ENCODE peak calls at places on chromosomes 11 and 22, in nine cellular contexts. P is HepG2, G is GM12892, K is endothelial cell of umbilical vein, B is sigmoid colon, A is transverse colon, J is suprapubic skin, O is stomach, N is HCT116. T is an unnamed sample.

GRCh38 chr22:32005453-32005852 is 37.6 kb upstream of the SLC5A1 start:
- DNase-seq in P (no peak), G (no peak), K (no peak), B (no peak), A (no peak), J (no peak), O (no peak), N (no peak), T (no peak)

GRCh38 chr11:134014502-134014901 is 54.4 kb upstream of the JAM3 start:
- DNase-seq in P (no peak), G (no peak), K (no peak), B (no peak), A (no peak), J (no peak), O (no peak), N (no peak), T (no peak)

GRCh38 chr11:68565768-68566167 is 105.2 kb downstream of the PPP6R3 start:
- DNase-seq in P (no peak), G (no peak), K (no peak), B (no peak), A (no peak), J (no peak), O (no peak), N (no peak), T (no peak)

GRCh38 chr11:69662806-69663205 is 12.3 kb downstream of the LTO1 start:
- DNase-seq in P (no peak), G (no peak), K (no peak), B (peak), A (no peak), J (peak), O (no peak), N (no peak), T (no peak)

GRCh38 chr11:65899356-65900124 is 648 bp downstream of the FOSL1 start:
- DNase-seq in P (peak), G (no peak), K (peak), B (peak), A (peak), J (peak), O (peak), N (no peak), T (no peak)

GRCh38 chr11:74417379-74417804 is 19.2 kb upstream of the PGM2L1 start:
- DNase-seq in P (no peak), G (no peak), K (no peak), B (no peak), A (no peak), J (no peak), O (no peak), N (no peak), T (peak)

GRCh38 chr11:70551323-70552166 is 153.2 kb downstream of the CTTN start:
- DNase-seq in P (no peak), G (no peak), K (no peak), B (no peak), A (no peak), J (no peak), O (no peak), N (no peak), T (no peak)

GRCh38 chr11:17730608-17731462 is 3.7 kb upstream of the KCNC1 start:
- DNase-seq in P (peak), G (peak), K (peak), B (peak), A (peak), J (peak), O (peak), N (peak), T (peak)

GRCh38 chr11:134045799-134046635 is 22.9 kb upstream of the JAM3 start:
- DNase-seq in P (no peak), G (no peak), K (no peak), B (peak), A (no peak), J (peak), O (no peak), N (no peak), T (no peak)

GRCh38 chr11:43358308-43358669 is 431 bp upstream of the TTC17 start:
- DNase-seq in P (no peak), G (no peak), K (no peak), B (no peak), A (no peak), J (no peak), O (no peak), N (no peak), T (no peak)

GRCh38 chr22:35961480-35961902 is 67.1 kb downstream of the RBFOX2 start:
- DNase-seq in P (no peak), G (no peak), K (peak), B (peak), A (no peak), J (peak), O (no peak), N (no peak), T (no peak)

GRCh38 chr11:43508511-43508918 is 149.8 kb downstream of the TTC17 start:
- DNase-seq in P (no peak), G (no peak), K (no peak), B (no peak), A (peak), J (no peak), O (no peak), N (no peak), T (no peak)

GRCh38 chr11:116730568-116730967 is 42.2 kb downstream of the BUD13 start:
- DNase-seq in P (no peak), G (no peak), K (no peak), B (no peak), A (no peak), J (peak), O (peak), N (no peak), T (no peak)

GRCh38 chr11:57499983-57500461 is 15.5 kb downstream of the SLC43A1 start:
- DNase-seq in P (no peak), G (no peak), K (no peak), B (no peak), A (no peak), J (no peak), O (no peak), N (no peak), T (no peak)

GRCh38 chr22:38461057-38461413 is 6.0 kb upstream of the KCNJ4 start:
- DNase-seq in P (no peak), G (no peak), K (no peak), B (no peak), A (no peak), J (no peak), O (no peak), N (no peak), T (no peak)

GRCh38 chr22:26798433-26799065 is 141.2 kb downstream of the MIAT start:
- DNase-seq in P (no peak), G (no peak), K (no peak), B (no peak), A (peak), J (no peak), O (no peak), N (no peak), T (peak)

GRCh38 chr22:41526802-41527799 is 17.2 kb downstream of the POLR3H start:
- DNase-seq in P (no peak), G (peak), K (no peak), B (peak), A (peak), J (no peak), O (peak), N (no peak), T (no peak)

GRCh38 chr11:127338380-127339259 is 338.1 kb upstream of the KIRREL3 start:
- DNase-seq in P (no peak), G (no peak), K (no peak), B (no peak), A (no peak), J (no peak), O (no peak), N (no peak), T (no peak)

GRCh38 chr11:40877256-40877655 is 582.2 kb downstream of the LRRC4C start:
- DNase-seq in P (peak), G (no peak), K (no peak), B (no peak), A (no peak), J (no peak), O (no peak), N (no peak), T (no peak)

GRCh38 chr22:32618461-32619140 is 144.0 kb downstream of the FBXO7 start:
- DNase-seq in P (no peak), G (no peak), K (no peak), B (peak), A (peak), J (no peak), O (no peak), N (no peak), T (peak)

GRCh38 chr11:129434641-129435498 is 59.2 kb downstream of the BARX2 start:
- DNase-seq in P (no peak), G (no peak), K (no peak), B (no peak), A (no peak), J (no peak), O (no peak), N (no peak), T (no peak)

GRCh38 chr22:23278883-23279675 is 98.8 kb downstream of the BCR start:
- DNase-seq in P (no peak), G (no peak), K (peak), B (no peak), A (peak), J (no peak), O (peak), N (no peak), T (peak)

GRCh38 chr11:75768112-75768908 is at the start of gene DGAT2:
- DNase-seq in P (peak), G (peak), K (peak), B (peak), A (peak), J (no peak), O (peak), N (peak), T (peak)
- TF ChIP-seq POLR2A in P (peak), G (peak), K (no peak), B (no peak), A (no peak), J (no peak), O (no peak), N (no peak), T (peak)

GRCh38 chr11:64864473-64865285 is 13.7 kb downstream of the EHD1 start:
- DNase-seq in P (no peak), G (no peak), K (peak), B (peak), A (peak), J (no peak), O (no peak), N (no peak), T (peak)
- TF ChIP-seq POLR2AphosphoS5 in P (no peak), G (peak), K (no peak), B (peak), A (no peak), J (no peak), O (peak), N (no peak), T (peak)

GRCh38 chr11:64266339-64266738 is 15.0 kb downstream of the PLCB3 start:
- DNase-seq in P (no peak), G (no peak), K (no peak), B (no peak), A (no peak), J (no peak), O (no peak), N (no peak), T (no peak)

GRCh38 chr11:64267207-64267945 is 16.0 kb downstream of the PLCB3 start:
- DNase-seq in P (no peak), G (no peak), K (no peak), B (no peak), A (no peak), J (no peak), O (no peak), N (no peak), T (no peak)

GRCh38 chr11:64268687-64269379 is 15.6 kb downstream of the BAD start:
- DNase-seq in P (peak), G (no peak), K (peak), B (peak), A (peak), J (no peak), O (peak), N (no peak), T (no peak)

GRCh38 chr11:64269380-64270234 is 14.9 kb downstream of the BAD start:
- DNase-seq in P (peak), G (peak), K (peak), B (peak), A (peak), J (peak), O (peak), N (peak), T (peak)

DNA sequence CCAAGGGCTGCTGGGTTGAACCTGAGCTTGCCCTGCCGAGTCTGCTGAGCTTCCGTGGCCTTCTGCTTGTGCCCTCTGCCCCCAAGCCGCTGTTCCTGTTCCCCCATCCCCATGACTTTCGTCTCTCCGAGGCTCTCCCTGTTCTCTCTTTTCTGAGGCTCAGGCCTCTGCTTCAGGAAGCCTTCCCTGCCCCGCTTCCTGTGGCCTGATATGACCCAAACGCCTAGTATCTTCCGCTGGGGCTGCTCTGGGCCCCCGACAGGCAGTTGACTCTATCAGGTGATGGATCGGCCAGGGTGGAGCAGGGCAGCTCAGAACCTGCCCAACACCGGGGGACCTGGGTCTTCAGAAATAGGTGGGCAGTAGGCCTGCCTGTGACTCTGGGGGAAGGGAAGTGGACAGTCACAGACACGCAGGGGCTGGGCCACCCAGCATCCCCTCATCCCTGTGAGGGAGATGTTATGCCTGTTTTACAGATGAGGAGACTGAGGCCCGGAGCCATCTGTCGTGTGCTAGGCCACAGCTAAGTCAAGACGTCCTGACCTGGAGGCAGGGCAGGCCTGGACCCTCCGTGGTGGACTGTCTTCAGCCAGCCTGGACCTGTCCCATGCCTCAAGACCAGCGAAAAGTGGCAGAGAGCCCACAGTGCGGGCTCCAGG is 16.3 kb downstream of the BAD start:
- DNase-seq in P (no peak), G (no peak), K (no peak), B (no peak), A (no peak), J (no peak), O (no peak), N (no peak), T (peak)
- TF ChIP-seq POLR2A in P (no peak), G (no peak), K (peak), B (no peak), A (no peak), J (no peak), O (no peak), N (no peak), T (no peak)

GRCh38 chr11:72814831-72815618 is 814 bp downstream of the ATG16L2 start:
- DNase-seq in P (peak), G (no peak), K (peak), B (no peak), A (peak), J (peak), O (no peak), N (peak), T (no peak)
- TF ChIP-seq POLR2AphosphoS5 in P (no peak), G (no peak), K (no peak), B (no peak), A (no peak), J (no peak), O (no peak), N (no peak), T (no peak)

GRCh38 chr11:67504950-67505561 is at the start of gene PITPNM1:
- DNase-seq in P (peak), G (peak), K (no peak), B (peak), A (peak), J (peak), O (peak), N (no peak), T (peak)

GRCh38 chr11:67507242-67507890 is 596 bp downstream of the CDK2AP2 start:
- DNase-seq in P (no peak), G (no peak), K (no peak), B (peak), A (peak), J (no peak), O (peak), N (peak), T (peak)

GRCh38 chr11:67506426-67507032 is 1.4 kb upstream of the PITPNM1 start:
- DNase-seq in P (no peak), G (no peak), K (no peak), B (peak), A (peak), J (peak), O (peak), N (no peak), T (no peak)

GRCh38 chr11:67504023-67504949 is 877 bp downstream of the PITPNM1 start:
- DNase-seq in P (no peak), G (no peak), K (peak), B (no peak), A (peak), J (no peak), O (no peak), N (no peak), T (no peak)

DNA sequence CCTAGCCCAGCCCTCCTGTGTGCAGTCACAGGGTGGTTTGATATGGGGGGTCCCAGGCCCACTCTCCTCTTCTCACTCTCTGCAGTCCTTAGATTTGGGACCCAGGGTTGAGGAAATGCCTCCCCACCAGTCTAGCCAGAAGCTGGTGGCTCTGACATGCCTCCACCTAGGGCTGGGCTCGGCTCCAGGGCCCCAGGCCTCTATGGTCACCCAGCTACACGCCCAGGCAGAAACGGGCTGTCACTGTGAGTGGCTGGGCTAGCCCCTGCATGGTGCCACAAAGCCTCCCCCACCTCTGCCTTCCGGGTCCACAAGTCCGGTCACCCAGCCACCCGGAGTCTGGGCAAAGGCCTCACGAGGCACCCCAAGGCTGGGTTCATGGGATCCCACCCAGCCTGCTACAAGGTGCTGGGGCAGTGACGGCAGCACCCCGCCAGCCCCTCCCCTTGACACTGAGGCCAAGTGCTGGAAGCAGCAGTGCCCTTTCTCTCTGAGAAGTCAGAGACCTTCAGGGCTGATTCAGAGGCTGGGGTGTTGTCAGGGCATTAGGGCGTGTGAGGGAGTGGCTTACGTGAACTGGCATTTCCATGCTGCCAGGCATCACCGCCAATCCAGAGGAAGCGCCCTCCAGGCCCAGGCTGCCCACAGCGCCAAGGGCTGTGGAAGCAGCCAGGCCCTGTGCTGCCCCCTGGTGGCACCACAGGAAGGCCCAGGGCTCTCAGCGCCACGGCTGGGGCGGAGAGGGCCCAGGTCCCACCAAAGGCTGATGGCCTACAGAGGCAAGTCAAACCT is 638 bp upstream of the PITPNM1 start:
- DNase-seq in P (peak), G (peak), K (peak), B (peak), A (peak), J (peak), O (peak), N (peak), T (peak)
- TF ChIP-seq POLR2A in P (no peak), G (no peak), K (no peak), B (peak), A (peak), J (no peak), O (no peak), N (no peak), T (peak)

GRCh38 chr11:843818-844692 is 1.4 kb downstream of the TSPAN4 start:
- DNase-seq in P (peak), G (no peak), K (peak), B (peak), A (peak), J (peak), O (peak), N (no peak), T (peak)
- TF ChIP-seq POLR2AphosphoS5 in P (peak), G (no peak), K (peak), B (peak), A (peak), J (peak), O (peak), N (peak), T (peak)

T was measured in prostate gland.